ENCODE peak calls at places on chromosomes 11 and 22, in five cellular contexts. C is cardiac fibroblast; O is SK-N-SH; P is effector CD4-positive, alpha-beta T cell; B is AG20443. N is an unnamed sample.

GRCh38 chr11:68406318-68407313 is 53.9 kb upstream of the PPP6R3 start:
- DNase-seq in C (no peak), O (no peak), P (no peak), B (no peak), N (no peak)

GRCh38 chr11:110896358-110896757 is 184.1 kb upstream of the ARHGAP20 start:
- DNase-seq in C (peak), O (no peak), P (no peak), B (peak), N (peak)

GRCh38 chr22:27662359-27663030 is 139.1 kb downstream of the MN1 start:
- DNase-seq in C (no peak), O (peak), P (no peak), B (no peak), N (no peak)

GRCh38 chr11:70109006-70109405 is 30.9 kb downstream of the ANO1 start:
- DNase-seq in C (no peak), O (no peak), P (no peak), B (peak), N (no peak)

GRCh38 chr11:128061321-128061871 is 526.0 kb downstream of the ETS1 start:
- DNase-seq in C (no peak), O (no peak), P (no peak), B (no peak), N (no peak)

GRCh38 chr11:115673720-115674119 is 169.5 kb upstream of the CADM1 start:
- DNase-seq in C (no peak), O (no peak), P (no peak), B (no peak), N (no peak)

GRCh38 chr22:49307870-49308269 is 519.8 kb downstream of the BRD1 start:
- DNase-seq in C (no peak), O (no peak), P (no peak), B (no peak), N (no peak)

GRCh38 chr11:236774-237767 is at the start of gene PSMD13:
- DNase-seq in C (peak), O (peak), P (peak), B (peak), N (peak)

GRCh38 chr11:104531075-104531474 is 367.1 kb upstream of the PDGFD start:
- DNase-seq in C (peak), O (no peak), P (no peak), B (no peak), N (no peak)

GRCh38 chr11:2797741-2798361 is 87.7 kb downstream of the CDKN1C start:
- DNase-seq in C (no peak), O (no peak), P (no peak), B (no peak), N (no peak)

GRCh38 chr22:37146507-37147180 is 3.1 kb downstream of the IL2RB start:
- DNase-seq in C (no peak), O (no peak), P (no peak), B (no peak), N (no peak)

GRCh38 chr11:10201343-10201742 is 92.7 kb downstream of the SBF2 start:
- DNase-seq in C (no peak), O (no peak), P (no peak), B (no peak), N (no peak)

GRCh38 chr11:111305403-111305802 is 7.1 kb downstream of the POU2AF3 start:
- DNase-seq in C (no peak), O (no peak), P (no peak), B (no peak), N (peak)

GRCh38 chr22:36221799-36222751 is 17.3 kb downstream of the APOL2 start:
- DNase-seq in C (peak), O (peak), P (peak), B (peak), N (no peak)

GRCh38 chr11:11022126-11022730 is 164.4 kb upstream of the ZBED5 start:
- DNase-seq in C (peak), O (peak), P (no peak), B (peak), N (no peak)

N was measured in NCI-H446 treated with DMSO at 0.1 percent for 48 hours.